ENCODE peak calls at places on chromosomes 5 and 9, in nine cellular contexts. R is esophagus squamous epithelium, T is thyroid gland, F is gastrocnemius medialis, I is GM12891, A is breast epithelium, O is H54, U is IMR-90, E is upper lobe of left lung. Y is an unnamed sample.

GRCh38 chr9:121283856-121284732 is 16.1 kb downstream of the GSN start:
- DNase-seq in U (no peak), E (no peak), A (no peak), O (no peak), T (peak; percentile 63), F (no peak), I (no peak), R (no peak), Y (peak; percentile 66)

GRCh38 chr9:134724231-134724911 is 82.8 kb downstream of the COL5A1 start:
- DNase-seq in U (peak; percentile 55), R (no peak), I (no peak), F (peak; percentile 55), O (no peak), T (no peak), E (no peak), A (no peak), Y (no peak)

GRCh38 chr9:80222466-80223169 is 650.9 kb downstream of the TLE4 start:
- DNase-seq in E (no peak), U (no peak), A (no peak), O (no peak), F (no peak), R (no peak), T (no peak), I (no peak), Y (no peak)

GRCh38 chr5:78501411-78502338 is 141.3 kb downstream of the SCAMP1 start:
- DNase-seq in U (no peak), R (no peak), F (no peak), O (no peak), E (no peak), I (no peak), A (no peak), T (no peak), Y (no peak)

GRCh38 chr5:67983251-67983941 is 232.2 kb upstream of the PIK3R1 start:
- DNase-seq in F (no peak), T (no peak), O (no peak), U (peak; percentile 72), R (no peak), A (no peak), I (no peak), E (no peak), Y (no peak)

GRCh38 chr9:26129216-26129615 is 451.0 kb upstream of the TUSC1 start:
- DNase-seq in F (no peak), E (no peak), T (no peak), A (no peak), I (no peak), U (no peak), R (no peak), O (no peak), Y (no peak)

GRCh38 chr5:178348356-178349146 is 115.9 kb upstream of the PHYKPL start:
- DNase-seq in T (no peak), R (no peak), A (no peak), U (no peak), E (no peak), O (no peak), F (no peak), I (no peak), Y (no peak)

GRCh38 chr9:121299125-121299466 is 31.1 kb downstream of the GSN start:
- DNase-seq in A (no peak), E (no peak), F (no peak), O (no peak), I (no peak), U (no peak), R (no peak), T (peak; percentile 62), Y (no peak)

GRCh38 chr5:157819502-157820125 is 39.3 kb downstream of the CLINT1 start:
- DNase-seq in A (no peak), E (no peak), R (no peak), U (no peak), F (no peak), I (no peak), O (no peak), T (no peak), Y (no peak)

GRCh38 chr5:79021753-79022152 is 36.6 kb upstream of the ARSB start:
- DNase-seq in F (no peak), I (no peak), U (no peak), R (no peak), E (no peak), A (no peak), O (no peak), T (no peak), Y (no peak)

GRCh38 chr9:123355761-123356520 is at the start of gene CRB2:
- DNase-seq in I (no peak), O (no peak), U (no peak), T (no peak), R (no peak), F (no peak), A (no peak), E (no peak), Y (peak; percentile 58)

DNA sequence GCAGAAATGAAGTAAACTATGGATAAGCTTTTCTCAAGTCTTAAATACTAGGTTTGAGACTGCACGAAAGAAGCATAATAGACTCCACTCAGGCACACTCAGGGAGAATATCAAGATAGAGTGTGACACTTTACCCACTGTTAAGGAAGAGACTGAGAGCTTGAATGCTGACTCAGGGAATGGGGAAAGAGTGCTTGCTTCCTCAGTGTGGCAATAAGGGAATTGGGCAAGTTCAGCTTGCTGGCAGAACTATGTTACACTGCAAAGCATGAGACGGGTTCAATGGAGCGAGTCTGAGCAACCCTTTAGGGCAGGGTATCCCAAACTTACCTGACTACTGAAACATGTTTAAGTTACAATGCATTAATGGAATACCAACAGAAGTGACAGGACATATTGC is 237.7 kb upstream of the MEF2C start:
- DNase-seq in O (no peak), I (no peak), U (no peak), F (peak; percentile 31), E (peak; percentile 59), A (no peak), R (no peak), T (no peak), Y (peak; percentile 1)
- TF ChIP-seq POLR2A in O (no peak), I (no peak), U (no peak), F (no peak), E (no peak), A (no peak), R (no peak), T (no peak), Y (no peak)

GRCh38 chr5:115624994-115625393 is 842 bp downstream of the TMED7 start:
- DNase-seq in O (no peak), T (no peak), U (no peak), R (no peak), F (no peak), I (no peak), E (no peak), A (no peak), Y (peak; percentile 60)

GRCh38 chr5:115627295-115627825 is 1.5 kb upstream of the TMED7 start:
- DNase-seq in O (no peak), A (no peak), F (no peak), T (no peak), E (no peak), I (no peak), R (no peak), U (no peak), Y (peak; percentile 20)

GRCh38 chr5:115623632-115624031 is 2.2 kb downstream of the TMED7 start:
- DNase-seq in R (no peak), A (no peak), T (no peak), F (no peak), E (no peak), U (no peak), I (no peak), O (no peak), Y (peak; percentile 67)

GRCh38 chr5:115626444-115626823 is 598 bp upstream of the TMED7 start:
- DNase-seq in F (no peak), A (peak; percentile 22), R (no peak), E (no peak), T (no peak), U (peak; percentile 62), O (peak; percentile 12), I (no peak), Y (no peak)

DNA sequence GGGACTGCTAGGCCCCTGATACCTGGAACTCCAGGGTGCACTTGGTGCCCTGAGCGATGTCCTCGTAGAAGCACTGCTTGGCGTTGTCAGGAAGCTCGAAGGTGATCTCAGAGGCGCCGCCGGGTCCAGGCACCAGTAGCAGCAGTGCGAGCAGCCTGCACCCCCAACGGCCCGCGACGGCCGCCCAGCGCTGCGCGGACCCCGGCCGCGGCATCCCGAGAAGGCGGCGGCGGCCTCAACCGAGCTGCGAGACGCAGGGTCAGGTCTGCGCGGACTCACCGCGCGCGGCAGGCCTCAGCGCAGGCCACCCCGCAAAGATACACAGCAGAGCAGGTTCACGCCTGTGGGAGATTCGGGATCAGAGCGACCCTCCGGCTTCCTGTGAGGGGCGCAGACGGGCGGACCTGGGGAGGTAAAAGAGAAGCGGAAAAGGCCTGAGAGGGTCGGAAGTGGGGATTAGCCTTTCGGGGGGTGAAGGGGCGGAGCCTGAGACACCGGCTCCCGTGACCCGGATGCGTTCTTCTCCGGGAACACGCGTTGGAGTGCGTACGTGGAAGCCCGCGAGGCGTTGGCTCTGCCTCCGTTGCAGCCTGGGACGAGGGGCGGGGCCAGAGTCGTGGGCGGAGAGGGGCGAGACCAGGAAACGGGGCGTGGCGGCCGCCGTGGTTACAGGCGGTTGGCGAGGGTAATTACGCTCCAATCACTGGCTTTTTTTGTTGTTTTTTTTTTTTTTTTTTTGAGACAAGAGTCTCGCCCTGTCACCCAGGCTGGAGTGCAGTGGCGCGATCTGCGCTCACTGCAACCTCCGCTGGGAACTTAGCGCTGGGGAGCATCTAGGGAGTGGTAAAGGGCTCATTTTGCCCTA is at the start of gene TMED7:
- DNase-seq in U (peak; percentile 97), F (peak; percentile 99), R (peak; percentile 97), E (peak; percentile 100), O (peak; percentile 86), A (peak; percentile 99), T (peak; percentile 100), I (peak; percentile 73), Y (peak; percentile 98)
- TF ChIP-seq POLR2A in U (peak; percentile 88), F (peak; percentile 83), R (peak; percentile 72), E (no peak), O (peak; percentile 92), A (peak; percentile 72), T (peak; percentile 83), I (peak; percentile 88), Y (peak; percentile 83)

DNA sequence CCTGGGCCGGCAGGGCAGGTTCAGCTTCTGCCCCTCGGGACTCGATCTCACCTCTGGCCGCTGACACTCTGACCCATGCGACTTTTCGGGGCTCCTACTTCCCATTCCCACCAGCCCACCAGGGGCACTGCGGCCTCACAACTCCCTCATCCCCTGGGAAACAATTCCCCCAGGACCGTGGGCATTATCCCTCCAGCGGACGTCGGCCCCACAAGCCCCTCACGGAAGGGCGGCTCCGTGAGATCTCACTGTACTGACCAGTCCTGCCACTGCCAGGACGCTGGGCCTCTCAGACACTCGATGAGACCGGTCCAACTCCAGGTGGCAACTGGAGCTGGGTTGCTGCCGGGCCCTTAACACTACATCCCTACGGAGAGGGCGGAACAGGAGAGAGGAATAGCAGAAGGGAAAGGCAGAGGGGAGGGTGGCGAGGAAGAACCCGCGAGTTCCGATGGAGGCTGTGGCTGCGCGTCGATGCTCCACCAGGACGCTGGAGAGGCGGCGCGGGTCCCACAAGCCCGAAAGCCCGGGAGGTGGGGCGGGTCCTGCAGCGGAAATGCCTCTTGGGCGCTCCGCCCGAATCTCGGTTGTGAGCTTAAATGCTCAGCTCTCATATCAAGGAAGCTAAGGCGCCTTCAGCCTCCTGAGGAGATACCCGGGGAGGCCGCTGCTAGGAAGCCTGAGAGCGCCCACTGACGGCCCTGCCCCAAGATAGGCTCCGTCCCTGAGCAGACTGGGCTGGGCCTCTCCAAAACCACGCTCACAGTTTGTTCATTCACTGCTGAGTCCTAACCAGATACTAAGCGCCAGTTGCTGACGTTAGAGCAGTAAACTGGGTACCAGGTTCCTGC is 36.3 kb downstream of the VCP start:
- DNase-seq in R (no peak), T (peak; percentile 29), A (no peak), F (no peak), E (peak; percentile 65), U (peak; percentile 38), O (no peak), I (peak; percentile 42), Y (no peak)
- TF ChIP-seq POLR2A in R (no peak), T (no peak), A (no peak), F (no peak), E (no peak), U (no peak), O (no peak), I (no peak), Y (no peak)

GRCh38 chr9:137127301-137128157 is 11.4 kb upstream of the GRIN1 start:
- DNase-seq in U (no peak), T (no peak), A (no peak), E (peak; percentile 33), F (no peak), O (no peak), R (no peak), I (no peak), Y (peak; percentile 80)
- TF ChIP-seq POLR2A in U (no peak), T (no peak), A (no peak), E (no peak), F (no peak), O (no peak), R (no peak), I (no peak), Y (peak; percentile 74)